ENCODE peak calls at places on chromosomes 5 and 9, in nine cellular contexts. E is Karpas-422, A is OCI-LY7, Q is GM23248, D is GM23338, W is hepatocyte, M is HCT116, U is MM.1S, V is SK-N-SH. L is an unnamed sample.

GRCh38 chr9:110455860-110456259 is 118.2 kb upstream of the TXNDC8 start:
- DNase-seq in E (no peak), A (no peak), Q (no peak), D (no peak), W (no peak), M (no peak), U (peak; percentile 47), V (no peak), L (no peak)

GRCh38 chr9:97445119-97445701 is 33.3 kb downstream of the TDRD7 start:
- DNase-seq in E (no peak), A (no peak), Q (no peak), D (no peak), W (no peak), M (no peak), U (no peak), V (no peak), L (peak; percentile 4)

GRCh38 chr9:109974143-109974917 is 194.3 kb downstream of the PALM2AKAP2 start:
- DNase-seq in E (no peak), A (peak; percentile 74), Q (no peak), D (no peak), W (no peak), M (no peak), U (peak; percentile 80), V (no peak), L (no peak)

GRCh38 chr5:67702008-67702407 is 505.4 kb upstream of the CD180 start:
- DNase-seq in E (no peak), A (no peak), Q (no peak), D (no peak), W (no peak), M (no peak), U (no peak), V (no peak), L (no peak)

GRCh38 chr5:40683351-40683750 is 3.6 kb downstream of the PTGER4 start:
- DNase-seq in E (no peak), A (no peak), Q (no peak), D (no peak), W (no peak), M (no peak), U (no peak), V (no peak), L (no peak)

GRCh38 chr9:103397868-103398600 is 402.9 kb downstream of the CYLC2 start:
- DNase-seq in E (peak; percentile 71), A (peak; percentile 31), Q (peak; percentile 29), D (peak; percentile 36), W (peak; percentile 82), M (peak; percentile 7), U (peak; percentile 85), V (peak; percentile 30), L (peak; percentile 45)

GRCh38 chr9:72788966-72789365 is 163.9 kb downstream of the ALDH1A1 start:
- DNase-seq in E (no peak), A (no peak), Q (peak; percentile 17), D (no peak), W (no peak), M (no peak), U (no peak), V (no peak), L (no peak)

GRCh38 chr9:134369416-134370212 is 43.4 kb downstream of the RXRA start:
- DNase-seq in E (no peak), A (no peak), Q (no peak), D (no peak), W (no peak), M (no peak), U (no peak), V (no peak), L (no peak)

GRCh38 chr5:81134566-81134965 is 98.6 kb upstream of the CKMT2 start:
- DNase-seq in E (no peak), A (no peak), Q (no peak), D (no peak), W (no peak), M (no peak), U (no peak), V (no peak), L (no peak)

GRCh38 chr5:81128416-81128815 is 104.7 kb upstream of the CKMT2 start:
- DNase-seq in E (no peak), A (no peak), Q (no peak), D (no peak), W (no peak), M (no peak), U (no peak), V (no peak), L (no peak)

GRCh38 chr5:81136557-81136956 is 96.6 kb upstream of the CKMT2 start:
- DNase-seq in E (no peak), A (no peak), Q (no peak), D (no peak), W (no peak), M (no peak), U (no peak), V (no peak), L (no peak)

GRCh38 chr5:81134066-81134465 is 99.1 kb upstream of the CKMT2 start:
- DNase-seq in E (no peak), A (no peak), Q (no peak), D (no peak), W (no peak), M (no peak), U (no peak), V (no peak), L (no peak)

GRCh38 chr5:81132381-81132780 is 100.7 kb upstream of the CKMT2 start:
- DNase-seq in E (no peak), A (no peak), Q (no peak), D (no peak), W (no peak), M (no peak), U (no peak), V (no peak), L (no peak)
- H3K9me2 ChIP-seq in E (no peaks in the 10 kb centered on the region), A (no peaks in the 10 kb centered on the region), Q (no peaks in the 10 kb centered on the region), D (no peaks in the 10 kb centered on the region), W (no peaks in the 10 kb centered on the region), M (no peaks in the 10 kb centered on the region), U (no peaks in the 10 kb centered on the region), V (no peaks in the 10 kb centered on the region), L (no peaks in the 10 kb centered on the region)

GRCh38 chr5:88677943-88678779 is 204.8 kb downstream of the MEF2C start:
- DNase-seq in E (no peak), A (no peak), Q (no peak), D (peak; percentile 73), W (no peak), M (no peak), U (no peak), V (no peak), L (no peak)

GRCh38 chr5:88677502-88677901 is 205.5 kb downstream of the MEF2C start:
- DNase-seq in E (no peak), A (no peak), Q (no peak), D (no peak), W (no peak), M (no peak), U (no peak), V (no peak), L (no peak)

GRCh38 chr5:88675758-88676636 is 207.0 kb downstream of the MEF2C start:
- DNase-seq in E (peak; percentile 97), A (peak; percentile 95), Q (peak; percentile 63), D (peak; percentile 96), W (peak; percentile 62), M (peak; percentile 34), U (peak; percentile 95), V (peak; percentile 78), L (no peak)

GRCh38 chr5:88675159-88675757 is 207.7 kb downstream of the MEF2C start:
- DNase-seq in E (peak; percentile 82), A (peak; percentile 64), Q (no peak), D (no peak), W (no peak), M (no peak), U (peak; percentile 68), V (no peak), L (no peak)

DNA sequence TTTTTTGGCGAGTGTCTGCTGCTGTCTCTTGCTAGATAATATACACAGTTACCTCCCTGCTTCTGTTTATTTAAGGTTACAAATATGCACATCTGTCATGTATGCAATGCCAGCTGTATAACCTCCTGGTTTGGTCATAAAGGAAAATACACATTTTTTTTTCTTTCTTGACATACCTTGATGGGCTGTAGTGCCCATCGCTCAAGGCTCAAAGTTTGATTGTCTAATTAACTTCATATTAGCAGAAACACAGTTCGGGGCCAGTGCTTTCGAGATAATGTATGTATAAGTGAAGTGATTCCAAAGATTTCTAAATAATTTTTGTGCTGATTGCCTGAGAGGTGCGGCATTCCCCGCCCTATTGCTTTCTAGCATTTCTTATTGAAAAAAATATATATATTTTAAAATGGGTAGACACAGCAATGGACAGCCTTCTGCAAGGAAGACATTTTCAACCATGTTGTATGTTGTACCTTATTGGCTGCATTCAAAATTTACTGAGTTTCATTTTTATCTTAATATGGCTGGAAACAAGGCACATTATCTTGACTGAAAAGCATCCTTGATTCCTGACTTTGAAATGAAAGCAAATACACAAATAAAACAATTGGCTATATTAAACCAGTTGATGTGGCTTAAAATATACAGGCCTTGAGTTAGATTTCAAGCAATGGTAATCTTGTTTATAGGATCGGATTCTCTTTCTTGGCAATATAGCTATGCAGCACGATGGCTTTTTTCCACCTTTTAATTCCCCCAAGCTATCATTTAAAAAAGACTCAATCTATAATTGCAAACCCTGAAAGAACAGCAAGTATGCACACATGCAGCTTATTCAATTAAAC is 206.1 kb downstream of the MEF2C start:
- DNase-seq in E (no peak), A (no peak), Q (no peak), D (no peak), W (no peak), M (no peak), U (no peak), V (no peak), L (no peak)
- H3K4me3 ChIP-seq in E (peak overlapping the region; percentile 80), A (peak overlapping the region; percentile 72), Q (no peak overlapping the region), D (peak overlapping the region; percentile 60), W (no peak overlapping the region), M (peak overlapping the region; percentile 50), U (peak overlapping the region; percentile 79), V (no peak overlapping the region), L (no peak overlapping the region)

GRCh38 chr5:146620663-146621051 is 104.7 kb upstream of the GPR151 start:
- DNase-seq in E (no peak), A (no peak), Q (no peak), D (peak; percentile 56), W (no peak), M (no peak), U (no peak), V (no peak), L (no peak)

GRCh38 chr5:146623009-146623408 is 107.0 kb upstream of the GPR151 start:
- DNase-seq in E (no peak), A (no peak), Q (no peak), D (no peak), W (no peak), M (no peak), U (peak; percentile 70), V (no peak), L (no peak)

GRCh38 chr5:146622391-146622790 is 106.4 kb upstream of the GPR151 start:
- DNase-seq in E (no peak), A (no peak), Q (peak; percentile 4), D (peak; percentile 35), W (no peak), M (no peak), U (peak; percentile 12), V (no peak), L (peak; percentile 47)

GRCh38 chr5:146620031-146620662 is 104.2 kb upstream of the GPR151 start:
- DNase-seq in E (no peak), A (no peak), Q (no peak), D (no peak), W (no peak), M (no peak), U (no peak), V (no peak), L (no peak)

DNA sequence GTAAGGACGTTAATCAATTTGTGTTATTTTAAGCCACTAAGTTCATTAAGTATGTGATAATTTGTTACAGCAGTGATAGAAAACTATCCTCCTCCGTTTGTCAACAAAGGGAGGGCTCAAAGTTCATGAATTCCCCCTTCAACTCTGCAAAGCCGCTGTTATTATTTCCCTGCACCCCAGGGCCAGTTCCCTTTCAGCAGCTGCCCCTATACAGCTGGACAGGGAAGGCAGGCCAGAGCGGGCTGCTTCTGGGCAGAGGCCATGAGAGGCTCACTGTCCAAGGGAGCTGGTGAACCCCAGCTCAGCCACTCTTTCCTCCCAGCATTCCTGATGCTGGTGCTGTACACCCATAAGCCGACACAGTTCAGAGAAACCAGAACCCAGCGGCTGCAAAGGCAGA is 102.4 kb upstream of the GPR151 start:
- DNase-seq in E (no peak), A (no peak), Q (no peak), D (no peak), W (peak; percentile 9), M (no peak), U (no peak), V (no peak), L (no peak)
- H3K4me2 ChIP-seq in E (no peak overlapping the region), A (no peak overlapping the region), Q (no peak overlapping the region), D (no peak overlapping the region), W (no peak overlapping the region), M (no peak overlapping the region), U (no peak overlapping the region), V (no peak overlapping the region), L (no peak overlapping the region)

GRCh38 chr5:23825196-23825595 is 317.8 kb downstream of the PRDM9 start:
- DNase-seq in E (no peak), A (no peak), Q (no peak), D (no peak), W (no peak), M (no peak), U (no peak), V (no peak), L (peak; percentile 19)
- H3K9me2 ChIP-seq in E (no peaks in the 10 kb centered on the region), A (no peaks in the 10 kb centered on the region), Q (no peaks in the 10 kb centered on the region), D (no peaks in the 10 kb centered on the region), W (no peaks in the 10 kb centered on the region), M (no peaks in the 10 kb centered on the region), U (no peaks in the 10 kb centered on the region), V (no peaks in the 10 kb centered on the region), L (no peaks in the 10 kb centered on the region)

L was measured in PC-3.